ENCODE peak calls at places on chromosomes 3 and 15, in five cellular contexts. R, E, B, S and J are unnamed samples.

GRCh38 chr3:49911611-49912010 is 7.9 kb upstream of the MST1R start:
- DNase-seq in S (no peak), E (no peak), R (no peak), B (no peak), J (no peak)

GRCh38 chr15:42447599-42447998 is 43.3 kb downstream of the ZNF106 start:
- DNase-seq in R (no peak), B (no peak), S (no peak), E (no peak), J (no peak)

GRCh38 chr3:188254489-188255070 is 100.6 kb downstream of the LPP start:
- DNase-seq in S (no peak), R (no peak), E (no peak), B (no peak), J (no peak)

GRCh38 chr3:146131616-146132410 is 29.2 kb downstream of the PLOD2 start:
- DNase-seq in E (peak), B (no peak), S (no peak), R (no peak), J (peak)

GRCh38 chr3:169574531-169574930 is 89.0 kb downstream of the MECOM start:
- DNase-seq in E (no peak), S (no peak), B (no peak), R (no peak), J (no peak)

GRCh38 chr3:70256566-70256965 is 55.9 kb downstream of the MDFIC2 start:
- DNase-seq in B (no peak), E (no peak), R (no peak), S (no peak), J (no peak)

GRCh38 chr15:85792872-85793621 is 1.7 kb downstream of the KLHL25 start:
- DNase-seq in R (no peak), B (no peak), S (no peak), E (no peak), J (no peak)

GRCh38 chr3:5473471-5473870 is 286.0 kb downstream of the EDEM1 start:
- DNase-seq in S (no peak), E (no peak), B (no peak), R (no peak), J (no peak)

GRCh38 chr3:85433334-85433733 is 474.5 kb downstream of the CADM2 start:
- DNase-seq in E (no peak), S (no peak), B (no peak), R (no peak), J (no peak)

GRCh38 chr15:58178668-58179067 is 40.5 kb downstream of the AQP9 start:
- DNase-seq in R (no peak), S (no peak), E (no peak), B (no peak), J (no peak)

GRCh38 chr15:89912145-89912673 is 543 bp downstream of the ARPIN start:
- DNase-seq in B (peak), S (peak), R (no peak), E (no peak), J (no peak)

GRCh38 chr3:22587446-22587845 is 615.7 kb upstream of the UBE2E2 start:
- DNase-seq in E (no peak), R (no peak), B (no peak), S (no peak), J (no peak)

GRCh38 chr15:31480356-31481058 is 153.9 kb downstream of the KLF13 start:
- DNase-seq in B (no peak), E (no peak), R (no peak), S (no peak), J (no peak)